ENCODE peak calls at places on chromosomes 2 and 18, in nine cellular contexts. F is cardiac fibroblast, W is lower lobe of right lung, S is coronary artery, C is tibial nerve, N is lower leg skin, X is AG04450, I is tibial artery, P is prostate gland. K is an unnamed sample.

GRCh38 chr2:101150306-101151140 is 659 bp downstream of the TBC1D8 start:
- DNase-seq in F (no peak), W (peak; percentile 61), S (peak; percentile 77), C (peak; percentile 17), N (peak; percentile 87), X (no peak), I (peak; percentile 73), P (peak; percentile 35), K (peak; percentile 50)

GRCh38 chr2:214839464-214839863 is 30.0 kb upstream of the BARD1 start:
- DNase-seq in F (no peak), W (no peak), S (no peak), C (no peak), N (no peak), X (no peak), I (no peak), P (no peak), K (no peak)

GRCh38 chr2:61537590-61538178 is 472 bp downstream of the XPO1 start:
- DNase-seq in F (peak; percentile 14), W (no peak), S (no peak), C (peak; percentile 28), N (peak; percentile 90), X (no peak), I (no peak), P (no peak), K (no peak)

GRCh38 chr2:177543007-177543760 is 150.6 kb downstream of the AGPS start:
- DNase-seq in F (peak; percentile 87), W (no peak), S (no peak), C (no peak), N (no peak), X (peak; percentile 34), I (no peak), P (no peak), K (peak; percentile 26)

GRCh38 chr18:23876921-23877320 is 137.6 kb upstream of the TTC39C start:
- DNase-seq in F (no peak), W (no peak), S (no peak), C (no peak), N (no peak), X (no peak), I (no peak), P (no peak), K (no peak)

GRCh38 chr2:43389581-43390466 is 163.4 kb upstream of the ZFP36L2 start:
- DNase-seq in F (no peak), W (no peak), S (no peak), C (no peak), N (no peak), X (no peak), I (no peak), P (no peak), K (no peak)

GRCh38 chr2:218783612-218784169 is 1.7 kb downstream of the CYP27A1 start:
- DNase-seq in F (no peak), W (no peak), S (no peak), C (no peak), N (no peak), X (no peak), I (no peak), P (no peak), K (no peak)

GRCh38 chr2:46438102-46438501 is 41.3 kb upstream of the TMEM247 start:
- DNase-seq in F (no peak), W (no peak), S (no peak), C (no peak), N (no peak), X (no peak), I (no peak), P (no peak), K (no peak)

GRCh38 chr18:37441821-37442220 is 123.8 kb downstream of the CELF4 start:
- DNase-seq in F (no peak), W (no peak), S (no peak), C (no peak), N (no peak), X (no peak), I (no peak), P (no peak), K (no peak)
- TF ChIP-seq CTCF in F (no peak), W (no peak), S (no peak), C (no peak), N (no peak), X (no peak), I (no peak), P (no peak), K (no peak)

GRCh38 chr2:198143793-198144192 is 339.4 kb downstream of the PLCL1 start:
- DNase-seq in F (no peak), W (no peak), S (no peak), C (no peak), N (no peak), X (no peak), I (no peak), P (no peak), K (no peak)
- H3K4me3 ChIP-seq in F (no peak overlapping the region), W (no peak overlapping the region), S (no peak overlapping the region), C (no peak overlapping the region), N (no peak overlapping the region), X (no peak overlapping the region), I (no peak overlapping the region), P (no peak overlapping the region), K (no peak overlapping the region)

DNA sequence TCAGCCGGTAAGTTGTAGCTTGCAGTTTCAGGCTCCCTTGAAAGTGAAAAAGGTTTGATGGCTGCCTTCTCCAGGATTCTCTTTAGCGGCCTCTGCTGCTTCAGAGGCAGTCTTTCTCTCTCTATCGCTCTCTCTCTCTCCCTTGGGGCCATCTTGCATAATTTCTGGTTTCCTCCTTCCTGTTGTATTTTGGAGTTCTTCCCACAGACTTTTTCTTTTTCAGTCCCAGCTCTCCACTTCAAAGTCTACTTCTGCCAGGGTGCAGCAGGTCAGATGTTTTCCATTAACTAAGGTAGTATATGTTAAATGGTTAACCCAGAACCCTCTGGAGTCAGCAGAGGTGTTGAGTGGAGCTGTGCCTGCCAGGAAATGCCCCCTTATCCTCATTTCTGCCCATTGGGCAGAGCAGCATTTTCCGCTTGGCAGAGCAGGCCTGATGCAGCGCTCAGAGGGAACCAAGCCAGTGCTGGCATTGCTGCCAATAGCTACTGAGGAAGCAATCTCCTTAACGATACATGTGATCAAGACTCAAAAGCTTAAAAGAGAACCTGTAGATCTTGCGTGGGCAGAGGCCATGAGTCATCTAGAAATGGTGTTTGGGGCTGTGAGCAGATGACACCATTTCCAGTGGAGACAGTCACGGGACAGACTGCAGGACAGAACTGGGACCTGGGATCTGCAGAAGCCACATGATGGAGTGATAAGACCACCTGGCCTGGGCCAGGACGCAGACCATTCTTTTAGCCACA is 20.8 kb downstream of the DBI start:
- DNase-seq in F (peak; percentile 92), W (peak; percentile 88), S (no peak), C (peak; percentile 44), N (peak; percentile 95), X (no peak), I (peak; percentile 80), P (peak; percentile 75), K (peak; percentile 39)
- TF ChIP-seq CTCF in F (peak; percentile 22), W (peak; percentile 28), S (no peak), C (no peak), N (no peak), X (peak; percentile 38), I (no peak), P (no peak), K (no peak)

GRCh38 chr2:209525834-209526281 is 102.0 kb downstream of the MAP2 start:
- DNase-seq in F (peak; percentile 90), W (no peak), S (no peak), C (no peak), N (no peak), X (peak; percentile 67), I (no peak), P (no peak), K (peak; percentile 67)
- H3K4me3 ChIP-seq in F (no peak overlapping the region), W (peak overlapping the region; percentile 31), S (peak overlapping the region; percentile 57), C (peak overlapping the region; percentile 0), N (no peak overlapping the region), X (no peak overlapping the region), I (peak overlapping the region; percentile 26), P (no peak overlapping the region), K (no peak overlapping the region)

GRCh38 chr2:44799754-44800153 is 141.7 kb upstream of the SIX3 start:
- DNase-seq in F (no peak), W (no peak), S (no peak), C (no peak), N (peak; percentile 45), X (no peak), I (no peak), P (no peak), K (no peak)

GRCh38 chr2:44803100-44803424 is 138.4 kb upstream of the SIX3 start:
- DNase-seq in F (no peak), W (no peak), S (no peak), C (no peak), N (peak; percentile 10), X (no peak), I (no peak), P (no peak), K (no peak)

GRCh38 chr2:44802409-44803099 is 138.9 kb upstream of the SIX3 start:
- DNase-seq in F (no peak), W (no peak), S (peak; percentile 59), C (no peak), N (peak; percentile 68), X (no peak), I (no peak), P (no peak), K (peak; percentile 16)

GRCh38 chr2:44801676-44802408 is 139.7 kb upstream of the SIX3 start:
- DNase-seq in F (peak; percentile 5), W (no peak), S (no peak), C (no peak), N (peak; percentile 71), X (no peak), I (no peak), P (no peak), K (no peak)

DNA sequence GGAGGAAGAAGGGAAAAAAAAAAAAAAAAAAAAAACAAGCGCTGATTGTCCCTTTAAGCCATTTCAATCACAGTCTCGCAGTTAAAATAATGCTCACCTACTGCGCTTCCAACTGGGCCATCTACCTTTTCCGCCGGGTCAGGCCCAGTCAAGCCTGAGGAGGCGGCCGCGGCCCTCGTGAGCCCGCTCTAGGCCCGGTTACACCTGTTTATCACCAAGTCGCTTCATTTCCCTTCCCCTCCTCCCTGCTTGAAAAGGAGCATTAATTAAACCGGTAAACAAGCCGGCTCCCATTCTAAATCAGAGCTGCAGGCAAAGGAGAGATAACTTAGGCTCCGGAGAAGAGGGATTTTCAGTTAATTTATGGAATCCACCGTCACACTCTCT is 140.2 kb upstream of the SIX3 start:
- DNase-seq in F (no peak), W (no peak), S (no peak), C (no peak), N (peak; percentile 49), X (no peak), I (no peak), P (no peak), K (no peak)
- TF ChIP-seq CTCF in F (no peak), W (no peak), S (no peak), C (no peak), N (no peak), X (no peak), I (no peak), P (no peak), K (no peak)

DNA sequence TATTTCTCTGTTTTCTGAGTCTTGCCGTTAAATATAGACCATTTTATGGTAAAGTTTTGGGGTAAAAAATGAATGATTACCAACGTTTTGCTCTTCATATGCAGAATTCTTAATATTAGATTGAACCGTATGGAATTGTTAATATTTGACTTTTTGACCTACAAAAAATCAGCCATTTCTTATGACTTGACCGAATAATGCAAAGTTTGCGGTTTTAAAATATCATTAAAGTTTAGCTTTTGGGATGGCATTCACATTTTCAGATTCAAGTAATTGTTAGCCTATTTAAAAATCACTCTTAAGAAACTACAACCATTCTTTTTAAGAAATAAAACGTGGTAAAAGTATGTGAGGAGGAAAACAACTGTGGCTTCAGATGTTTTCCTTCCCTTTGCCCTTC is 138.0 kb downstream of the HAUS1 start:
- DNase-seq in F (no peak), W (no peak), S (no peak), C (no peak), N (no peak), X (no peak), I (no peak), P (no peak), K (no peak)
- H3K4me3 ChIP-seq in F (no peak overlapping the region), W (no peak overlapping the region), S (no peak overlapping the region), C (no peak overlapping the region), N (no peak overlapping the region), X (no peak overlapping the region), I (no peak overlapping the region), P (no peak overlapping the region), K (no peak overlapping the region)

GRCh38 chr2:231294578-231295362 is 96.3 kb downstream of the ARMC9 start:
- DNase-seq in F (peak; percentile 5), W (no peak), S (no peak), C (no peak), N (peak; percentile 80), X (no peak), I (no peak), P (no peak), K (peak; percentile 30)
- TF ChIP-seq CTCF in F (no peak), W (no peak), S (no peak), C (no peak), N (no peak), X (no peak), I (no peak), P (no peak), K (no peak)

K was measured in foreskin fibroblast.